ENCODE peak calls at places on chromosomes 11 and 22, in four cellular contexts. M is upper lobe of right lung, K is stomach, O is heart left ventricle. J is an unnamed sample.
A peak's percentile ranks its signal among the peaks of the same experiment; 100 is the strongest.

GRCh38 chr11:9758676-9759518 is 95.0 kb downstream of the SWAP70 start:
- DNase-seq in M (peak; percentile 87), K (peak; percentile 69), O (peak; percentile 93), J (peak; percentile 35)

GRCh38 chr11:68749501-68750196 is 1.7 kb downstream of the TESMIN start:
- DNase-seq in M (no peak), K (no peak), O (no peak), J (no peak)

GRCh38 chr22:29190915-29191314 is 14.8 kb upstream of the EMID1 start:
- DNase-seq in M (peak; percentile 7), K (no peak), O (no peak), J (no peak)

GRCh38 chr11:62569611-62570010 is 4.1 kb downstream of the EEF1G start:
- DNase-seq in M (no peak), K (no peak), O (peak; percentile 14), J (no peak)

GRCh38 chr11:42802211-42802918 is 509.4 kb upstream of the API5 start:
- DNase-seq in M (no peak), K (no peak), O (no peak), J (no peak)

GRCh38 chr11:117875397-117876048 is 935 bp downstream of the FXYD6 start:
- DNase-seq in M (no peak), K (no peak), O (peak; percentile 54), J (no peak)

GRCh38 chr11:85626496-85626895 is 648 bp downstream of the DLG2 start:
- DNase-seq in M (no peak), K (peak; percentile 34), O (no peak), J (no peak)

GRCh38 chr11:124538019-124538418 is 5.4 kb downstream of the OR8B12 start:
- DNase-seq in M (no peak), K (no peak), O (no peak), J (no peak)

GRCh38 chr11:12444601-12445000 is 67.2 kb downstream of the PARVA start:
- DNase-seq in M (no peak), K (no peak), O (no peak), J (no peak)

GRCh38 chr11:73759520-73760065 is 1.3 kb downstream of the RAB6A start:
- DNase-seq in M (no peak), K (no peak), O (no peak), J (no peak)

GRCh38 chr11:73758451-73758850 is 2.4 kb downstream of the RAB6A start:
- DNase-seq in M (no peak), K (no peak), O (no peak), J (no peak)

GRCh38 chr11:73760680-73761402 is at the start of gene RAB6A:
- DNase-seq in M (peak; percentile 100), K (peak; percentile 100), O (peak; percentile 100), J (peak; percentile 94)

GRCh38 chr11:73761403-73761945 is 600 bp upstream of the RAB6A start:
- DNase-seq in M (no peak), K (no peak), O (peak; percentile 33), J (no peak)

GRCh38 chr11:73760066-73760679 is 701 bp downstream of the RAB6A start:
- DNase-seq in M (peak; percentile 81), K (peak; percentile 37), O (peak; percentile 59), J (peak; percentile 9)
- H3K27ac ChIP-seq in M (peak overlapping the region; percentile 98), K (peak overlapping the region; percentile 97), O (peak overlapping the region; percentile 97), J (peak overlapping the region; percentile 89)

GRCh38 chr11:76667271-76667818 is 3.2 kb downstream of the LRRC32 start:
- DNase-seq in M (peak; percentile 27), K (no peak), O (peak; percentile 21), J (no peak)
- H3K4me1 ChIP-seq in M (peaks cover 39% of the 10 kb centered on the region), K (peaks cover 40% of the 10 kb centered on the region), O (peaks cover 26% of the 10 kb centered on the region), J (peaks cover 25% of the 10 kb centered on the region)

GRCh38 chr22:24055283-24055682 is 44.2 kb downstream of the CABIN1 start:
- DNase-seq in M (no peak), K (no peak), O (no peak), J (no peak)
- H3K36me3 ChIP-seq in M (peaks cover 88% of the 10 kb centered on the region), K (peaks cover 45% of the 10 kb centered on the region), O (peaks cover 93% of the 10 kb centered on the region), J (peaks cover 12% of the 10 kb centered on the region)

GRCh38 chr22:35727436-35727835 is 9.8 kb downstream of the APOL5 start:
- DNase-seq in M (no peak), K (peak; percentile 24), O (no peak), J (no peak)

GRCh38 chr22:35731321-35731720 is 13.6 kb downstream of the APOL5 start:
- DNase-seq in M (no peak), K (no peak), O (no peak), J (no peak)

GRCh38 chr22:35728639-35729308 is 11.1 kb downstream of the APOL5 start:
- DNase-seq in M (no peak), K (peak; percentile 76), O (no peak), J (no peak)

GRCh38 chr22:35726933-35727332 is 9.3 kb downstream of the APOL5 start:
- DNase-seq in M (no peak), K (peak; percentile 21), O (no peak), J (no peak)

DNA sequence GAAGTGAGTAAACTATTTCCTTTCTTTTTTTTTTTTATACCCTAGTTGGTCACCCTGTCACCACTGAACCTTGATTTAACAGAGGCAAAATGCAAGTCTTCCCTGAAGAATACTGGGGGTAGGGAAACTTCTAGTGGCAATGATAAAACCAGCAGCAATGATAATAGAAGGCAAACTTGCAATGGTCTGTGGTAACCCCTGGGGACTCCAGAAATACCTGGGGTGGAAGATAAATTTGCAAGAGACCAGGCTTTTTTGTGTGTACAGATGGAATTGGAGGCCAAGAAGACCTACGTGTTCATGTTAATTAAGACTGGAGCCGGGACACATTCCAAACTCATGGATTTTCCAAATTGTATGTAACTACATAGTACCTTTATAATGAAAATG is 11.6 kb downstream of the APOL5 start:
- DNase-seq in M (no peak), K (no peak), O (no peak), J (no peak)
- H3K27ac ChIP-seq in M (no peak overlapping the region), K (no peak overlapping the region), O (no peak overlapping the region), J (no peak overlapping the region)

DNA sequence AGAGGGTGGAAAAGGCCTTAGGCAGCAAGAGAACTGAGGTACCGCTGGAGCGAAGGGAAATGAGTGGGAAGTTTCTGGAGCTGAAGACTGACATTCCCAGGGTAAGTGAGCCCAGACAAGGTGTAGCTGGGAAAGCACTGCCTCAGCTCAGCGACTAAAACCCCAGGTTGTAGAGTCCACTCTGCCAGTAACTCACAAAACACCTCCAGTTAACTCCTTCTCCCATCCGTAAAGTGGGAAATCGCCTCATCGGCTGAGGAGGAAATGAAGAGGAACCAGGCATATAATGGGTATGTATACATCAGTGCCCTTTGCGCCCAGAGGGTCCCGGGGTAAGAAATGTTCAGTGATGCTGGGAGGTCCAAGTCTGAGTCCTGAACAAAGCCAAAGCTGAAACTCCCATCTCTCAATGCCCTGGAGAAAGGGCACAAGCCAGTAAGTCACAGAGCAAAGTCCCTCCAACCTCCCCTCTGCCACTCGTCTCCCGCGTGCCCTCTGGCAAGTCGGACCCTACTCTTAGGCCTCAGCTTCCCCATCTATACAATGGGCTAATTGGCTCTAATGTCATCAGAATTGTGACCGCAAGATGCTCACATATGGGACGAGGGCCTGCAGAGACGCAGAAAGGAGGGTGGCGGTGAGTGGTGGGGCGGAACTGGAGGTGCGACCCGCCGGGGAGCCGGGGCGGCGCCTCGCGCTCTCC is 588 bp downstream of the VPS37C start:
- DNase-seq in M (no peak), K (peak; percentile 26), O (no peak), J (peak; percentile 15)
- H3K4me1 ChIP-seq in M (peaks cover 21% of the 10 kb centered on the region), K (peaks cover 47% of the 10 kb centered on the region), O (peaks cover 6% of the 10 kb centered on the region), J (peaks cover 7% of the 10 kb centered on the region)

DNA sequence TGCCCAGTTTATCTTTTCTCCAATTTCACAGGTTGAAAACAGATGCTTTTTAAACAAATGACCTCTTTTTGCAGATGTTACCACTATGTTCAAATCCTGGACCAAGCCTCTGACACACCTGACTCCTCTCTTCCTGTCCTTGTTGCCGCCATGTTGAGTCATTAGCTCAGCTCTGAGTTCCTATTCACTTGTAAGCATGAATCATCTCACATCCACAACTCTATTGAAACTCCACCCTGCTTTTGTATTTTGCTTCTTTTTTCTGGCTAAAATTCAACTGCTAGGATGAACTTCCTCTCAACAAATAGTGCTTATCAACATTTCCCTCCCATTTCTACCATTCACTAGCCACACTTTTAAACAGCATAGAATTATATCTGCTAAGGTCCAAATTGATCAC is 4.1 kb downstream of the JOSD1 start:
- DNase-seq in M (no peak), K (no peak), O (no peak), J (no peak)
- H3K36me3 ChIP-seq in M (peaks cover 8% of the 10 kb centered on the region), K (no peaks in the 10 kb centered on the region), O (peaks cover 22% of the 10 kb centered on the region), J (no peaks in the 10 kb centered on the region)

GRCh38 chr11:11422291-11423128 is 69.5 kb upstream of the CSNK2A3 start:
- DNase-seq in M (no peak), K (peak; percentile 43), O (no peak), J (no peak)

GRCh38 chr11:11420512-11420911 is 67.5 kb upstream of the CSNK2A3 start:
- DNase-seq in M (no peak), K (no peak), O (no peak), J (no peak)

GRCh38 chr11:11424696-11425095 is 71.6 kb upstream of the CSNK2A3 start:
- DNase-seq in M (no peak), K (no peak), O (no peak), J (no peak)

GRCh38 chr11:11425806-11426205 is 72.8 kb upstream of the CSNK2A3 start:
- DNase-seq in M (no peak), K (no peak), O (no peak), J (no peak)

GRCh38 chr11:11421509-11421908 is 68.5 kb upstream of the CSNK2A3 start:
- DNase-seq in M (no peak), K (no peak), O (no peak), J (no peak)
- H3K27ac ChIP-seq in M (no peak overlapping the region), K (no peak overlapping the region), O (no peak overlapping the region), J (no peak overlapping the region)

GRCh38 chr11:34267440-34267839 is 90.4 kb downstream of the ABTB2 start:
- DNase-seq in M (no peak), K (no peak), O (no peak), J (no peak)

GRCh38 chr11:34270711-34271110 is 87.1 kb downstream of the ABTB2 start:
- DNase-seq in M (no peak), K (no peak), O (no peak), J (no peak)

GRCh38 chr11:34269694-34270245 is 88.0 kb downstream of the ABTB2 start:
- DNase-seq in M (no peak), K (no peak), O (no peak), J (no peak)

GRCh38 chr11:34266987-34267386 is 90.8 kb downstream of the ABTB2 start:
- DNase-seq in M (no peak), K (no peak), O (peak; percentile 61), J (no peak)

GRCh38 chr11:34269031-34269430 is 88.8 kb downstream of the ABTB2 start:
- DNase-seq in M (no peak), K (no peak), O (no peak), J (no peak)
- H3K4me1 ChIP-seq in M (peaks cover 5% of the 10 kb centered on the region), K (no peaks in the 10 kb centered on the region), O (no peaks in the 10 kb centered on the region), J (no peaks in the 10 kb centered on the region)

GRCh38 chr11:128507936-128508335 is 79.4 kb downstream of the ETS1 start:
- DNase-seq in M (no peak), K (no peak), O (no peak), J (no peak)

GRCh38 chr11:128504489-128504888 is 82.9 kb downstream of the ETS1 start:
- DNase-seq in M (no peak), K (no peak), O (no peak), J (no peak)

GRCh38 chr11:128506999-128507591 is 80.3 kb downstream of the ETS1 start:
- DNase-seq in M (peak; percentile 76), K (peak; percentile 81), O (peak; percentile 91), J (no peak)

GRCh38 chr11:128505449-128506058 is 81.8 kb downstream of the ETS1 start:
- DNase-seq in M (no peak), K (no peak), O (no peak), J (no peak)

GRCh38 chr11:128506384-128506783 is 81.0 kb downstream of the ETS1 start:
- DNase-seq in M (no peak), K (no peak), O (no peak), J (peak; percentile 44)
- H3K36me3 ChIP-seq in M (peaks cover 4% of the 10 kb centered on the region), K (no peaks in the 10 kb centered on the region), O (peaks cover 3% of the 10 kb centered on the region), J (peaks cover 22% of the 10 kb centered on the region)